ENCODE peak calls at places on chromosomes 16 and 17, in ten cellular contexts. P, D, G, I, K, S, Z, Q, F and E are unnamed samples.

GRCh38 chr17:70116919-70117318 is 41.9 kb downstream of the KCNJ16 start:
- DNase-seq in Q (no peak), Z (no peak), K (no peak), P (no peak), S (no peak), G (no peak), F (no peak), D (no peak), I (no peak), E (no peak)

GRCh38 chr17:45227101-45227591 is 5.5 kb downstream of the FMNL1 start:
- DNase-seq in F (peak; percentile 39), Q (no peak), G (no peak), K (no peak), Z (no peak), P (no peak), I (no peak), D (no peak), S (peak; percentile 48), E (no peak)

GRCh38 chr17:45755050-45755449 is 29.1 kb upstream of the CRHR1 start:
- DNase-seq in S (no peak), I (no peak), F (no peak), Z (no peak), P (no peak), D (no peak), G (no peak), K (no peak), Q (no peak), E (no peak)

GRCh38 chr17:9971991-9972390 is 66.9 kb upstream of the RCVRN start:
- DNase-seq in G (no peak), S (no peak), P (no peak), Q (peak; percentile 44), K (no peak), F (peak; percentile 43), I (no peak), D (no peak), Z (peak; percentile 49), E (no peak)

GRCh38 chr17:62627904-62628603 is 584 bp downstream of the MRC2 start:
- DNase-seq in P (no peak), K (peak; percentile 30), Q (peak; percentile 74), D (no peak), I (no peak), G (peak; percentile 9), S (peak; percentile 74), Z (peak; percentile 50), F (peak; percentile 39), E (no peak)

GRCh38 chr17:75335315-75335714 is 46.1 kb upstream of the SLC25A19 start:
- DNase-seq in K (no peak), Q (no peak), F (no peak), D (no peak), G (no peak), S (peak; percentile 53), P (no peak), I (no peak), Z (no peak), E (no peak)

GRCh38 chr17:19019041-19019941 is 14.7 kb upstream of the FAM83G start:
- DNase-seq in G (no peak), D (no peak), S (no peak), P (no peak), Q (no peak), I (no peak), F (no peak), K (no peak), Z (no peak), E (no peak)

GRCh38 chr16:8986818-8987191 is 23.1 kb upstream of the USP7 start:
- DNase-seq in Z (no peak), D (no peak), Q (no peak), S (no peak), K (no peak), I (no peak), F (no peak), P (no peak), G (no peak), E (no peak)

GRCh38 chr17:511001-511690 is 158.5 kb upstream of the RPH3AL start:
- DNase-seq in Z (no peak), I (no peak), Q (peak; percentile 82), D (no peak), S (no peak), G (no peak), F (peak; percentile 47), K (no peak), P (no peak), E (no peak)

GRCh38 chr16:12087901-12088364 is 111.4 kb downstream of the SNX29 start:
- DNase-seq in F (no peak), I (no peak), P (no peak), Z (no peak), D (no peak), G (no peak), Q (no peak), S (no peak), K (no peak), E (no peak)

GRCh38 chr17:77698903-77699615 is 259.4 kb upstream of the TNRC6C start:
- DNase-seq in Q (no peak), I (no peak), Z (no peak), K (no peak), P (peak; percentile 78), F (no peak), G (no peak), S (no peak), D (peak; percentile 9), E (no peak)

GRCh38 chr16:89096768-89097527 is 3.3 kb downstream of the ACSF3 start:
- DNase-seq in F (no peak), D (no peak), S (peak; percentile 89), G (no peak), P (no peak), Q (peak; percentile 12), K (no peak), I (no peak), Z (no peak), E (no peak)

GRCh38 chr16:21037736-21038135 is 112.9 kb downstream of the DNAH3 start:
- DNase-seq in I (no peak), P (no peak), K (no peak), Z (no peak), Q (no peak), G (no peak), D (no peak), F (no peak), S (no peak), E (no peak)

GRCh38 chr17:8572767-8573166 is 57.8 kb downstream of the MYH10 start:
- DNase-seq in I (no peak), K (no peak), S (peak; percentile 12), F (peak; percentile 8), G (no peak), Q (no peak), D (no peak), Z (no peak), P (no peak), E (no peak)

GRCh38 chr17:173064-173911 is 8.2 kb downstream of the DOC2B start:
- DNase-seq in G (no peak), P (no peak), F (no peak), D (no peak), S (no peak), K (no peak), I (no peak), Z (no peak), Q (no peak), E (no peak)

GRCh38 chr17:73482674-73483293 is 161.5 kb downstream of the SDK2 start:
- DNase-seq in S (no peak), I (no peak), G (no peak), Q (no peak), Z (no peak), P (no peak), D (no peak), F (no peak), K (no peak), E (no peak)

GRCh38 chr16:85382717-85383118 is 230.4 kb upstream of the GSE1 start:
- DNase-seq in S (no peak), P (no peak), G (no peak), F (no peak), I (no peak), K (no peak), Z (no peak), Q (no peak), D (no peak), E (no peak)

GRCh38 chr17:64940055-64940454 is 20.8 kb upstream of the LRRC37A3 start:
- DNase-seq in D (no peak), S (no peak), Z (no peak), F (no peak), K (no peak), P (no peak), Q (no peak), G (no peak), I (no peak), E (no peak)

GRCh38 chr16:24151482-24151939 is 104.6 kb upstream of the CACNG3 start:
- DNase-seq in S (peak; percentile 43), K (no peak), I (no peak), F (no peak), G (no peak), P (no peak), Q (peak; percentile 0), D (no peak), Z (peak; percentile 17), E (no peak)